ENCODE peak calls at places on chromosome 3, in ten cellular contexts. D, M, T, O, W, J, S, U, X and A are unnamed samples.

GRCh38 chr3:106773795-106774194 is 603.4 kb upstream of the CCDC54 start:
- DNase-seq in J (no peak), X (no peak), U (no peak), M (no peak), S (no peak), T (no peak), W (no peak), D (no peak), O (no peak), A (no peak)

GRCh38 chr3:139533781-139534443 is 5.6 kb downstream of the RBP1 start:
- DNase-seq in M (no peak), D (peak; percentile 55), U (no peak), W (no peak), S (peak; percentile 56), X (no peak), T (peak; percentile 37), J (no peak), O (peak; percentile 67), A (peak; percentile 4)

GRCh38 chr3:38117748-38118420 is 19.0 kb downstream of the ACAA1 start:
- DNase-seq in U (peak; percentile 19), J (peak; percentile 30), S (peak; percentile 40), D (peak; percentile 23), W (peak; percentile 55), X (peak; percentile 78), O (no peak), M (peak; percentile 69), T (peak; percentile 83), A (peak; percentile 53)

GRCh38 chr3:121592856-121593702 is at the start of gene FBXO40:
- DNase-seq in T (peak; percentile 56), D (peak; percentile 98), J (no peak), U (no peak), W (no peak), X (no peak), O (no peak), S (no peak), M (no peak), A (no peak)

GRCh38 chr3:111831840-111832239 is 27.2 kb upstream of the PHLDB2 start:
- DNase-seq in D (no peak), J (no peak), O (no peak), U (no peak), W (peak; percentile 14), S (no peak), X (no peak), M (no peak), T (no peak), A (no peak)

GRCh38 chr3:89617706-89618105 is 510.3 kb downstream of the EPHA3 start:
- DNase-seq in O (no peak), W (no peak), M (no peak), U (no peak), J (no peak), T (no peak), D (no peak), S (no peak), X (no peak), A (no peak)

GRCh38 chr3:116000315-116000714 is 377.0 kb downstream of the GAP43 start:
- DNase-seq in O (peak; percentile 10), M (no peak), D (no peak), U (no peak), S (no peak), T (no peak), W (no peak), X (no peak), J (peak; percentile 18), A (peak; percentile 94)

GRCh38 chr3:40608091-40608490 is 83.3 kb downstream of the ZNF621 start:
- DNase-seq in S (no peak), J (no peak), T (no peak), D (no peak), U (no peak), O (no peak), W (no peak), M (no peak), X (no peak), A (no peak)

GRCh38 chr3:196654691-196655090 is 15.2 kb downstream of the NRROS start:
- DNase-seq in S (no peak), J (no peak), W (no peak), U (no peak), T (no peak), X (no peak), D (no peak), M (no peak), O (no peak), A (peak; percentile 57)

GRCh38 chr3:196694202-196694638 is 17.8 kb downstream of the CEP19 start:
- DNase-seq in D (peak; percentile 7), S (no peak), U (no peak), M (peak; percentile 4), T (no peak), W (no peak), O (peak; percentile 27), J (no peak), X (peak; percentile 66), A (no peak)